ENCODE peak calls at places on chromosome 12, in ten cellular contexts. One of them, this sample, is unnamed.

GRCh38 chr12:50099302-50100008 is 4.4 kb upstream of the GPD1 start:
- DNase-seq in stimulated activated CD8-positive, alpha-beta memory T cell treated with anti-CD3 and anti-CD28 coated beads, Interleukin-4, amount 100 ng/mL, for 24 hours: no peak
- DNase-seq in activated T-cell treated with anti-CD3 and anti-CD28 coated beads for 48 hours: no peak
- DNase-seq in astrocyte: no peak
- DNase-seq in psoas muscle: no peak
- DNase-seq in mesothelial cell of epicardium: no peak
- DNase-seq in amniotic stem cell: peak; percentile 42
- DNase-seq in ovary: no peak
- DNase-seq in NCI-H1092 treated with DMSO at 0.1 percent for 48 hours: no peak
- DNase-seq in activated CD4-positive, alpha-beta T cell treated with anti-CD3 and anti-CD28 coated beads, Interleukin-2, amount 10 ng/mL, durations not matched to agents 7 days and 5 days: no peak
- DNase-seq in this sample: no peak

GRCh38 chr12:64063121-64063520 is 159.0 kb downstream of the KICS2 start:
- DNase-seq in stimulated activated CD8-positive, alpha-beta memory T cell treated with anti-CD3 and anti-CD28 coated beads, Interleukin-4, amount 100 ng/mL, for 24 hours: no peak
- DNase-seq in activated T-cell treated with anti-CD3 and anti-CD28 coated beads for 48 hours: no peak
- DNase-seq in astrocyte: no peak
- DNase-seq in psoas muscle: no peak
- DNase-seq in mesothelial cell of epicardium: no peak
- DNase-seq in amniotic stem cell: no peak
- DNase-seq in ovary: no peak
- DNase-seq in NCI-H1092 treated with DMSO at 0.1 percent for 48 hours: no peak
- DNase-seq in activated CD4-positive, alpha-beta T cell treated with anti-CD3 and anti-CD28 coated beads, Interleukin-2, amount 10 ng/mL, durations not matched to agents 7 days and 5 days: no peak
- DNase-seq in this sample: no peak

GRCh38 chr12:121467638-121468403 is 67.9 kb downstream of the RNF34 start:
- DNase-seq in stimulated activated CD8-positive, alpha-beta memory T cell treated with anti-CD3 and anti-CD28 coated beads, Interleukin-4, amount 100 ng/mL, for 24 hours: no peak
- DNase-seq in activated T-cell treated with anti-CD3 and anti-CD28 coated beads for 48 hours: no peak
- DNase-seq in astrocyte: no peak
- DNase-seq in psoas muscle: no peak
- DNase-seq in mesothelial cell of epicardium: no peak
- DNase-seq in amniotic stem cell: no peak
- DNase-seq in ovary: peak; percentile 53
- DNase-seq in NCI-H1092 treated with DMSO at 0.1 percent for 48 hours: peak; percentile 4
- DNase-seq in activated CD4-positive, alpha-beta T cell treated with anti-CD3 and anti-CD28 coated beads, Interleukin-2, amount 10 ng/mL, durations not matched to agents 7 days and 5 days: no peak
- DNase-seq in this sample: peak; percentile 38

GRCh38 chr12:54038760-54039414 is 6.0 kb downstream of the HOXC5 start:
- DNase-seq in stimulated activated CD8-positive, alpha-beta memory T cell treated with anti-CD3 and anti-CD28 coated beads, Interleukin-4, amount 100 ng/mL, for 24 hours: no peak
- DNase-seq in activated T-cell treated with anti-CD3 and anti-CD28 coated beads for 48 hours: no peak
- DNase-seq in astrocyte: no peak
- DNase-seq in psoas muscle: peak; percentile 88
- DNase-seq in mesothelial cell of epicardium: no peak
- DNase-seq in amniotic stem cell: no peak
- DNase-seq in ovary: peak; percentile 75
- DNase-seq in NCI-H1092 treated with DMSO at 0.1 percent for 48 hours: peak; percentile 90
- DNase-seq in activated CD4-positive, alpha-beta T cell treated with anti-CD3 and anti-CD28 coated beads, Interleukin-2, amount 10 ng/mL, durations not matched to agents 7 days and 5 days: no peak
- DNase-seq in this sample: no peak

GRCh38 chr12:105256921-105257320 is 20.9 kb upstream of the APPL2 start:
- DNase-seq in stimulated activated CD8-positive, alpha-beta memory T cell treated with anti-CD3 and anti-CD28 coated beads, Interleukin-4, amount 100 ng/mL, for 24 hours: no peak
- DNase-seq in activated T-cell treated with anti-CD3 and anti-CD28 coated beads for 48 hours: no peak
- DNase-seq in astrocyte: peak; percentile 88
- DNase-seq in psoas muscle: no peak
- DNase-seq in mesothelial cell of epicardium: no peak
- DNase-seq in amniotic stem cell: peak; percentile 52
- DNase-seq in ovary: no peak
- DNase-seq in NCI-H1092 treated with DMSO at 0.1 percent for 48 hours: no peak
- DNase-seq in activated CD4-positive, alpha-beta T cell treated with anti-CD3 and anti-CD28 coated beads, Interleukin-2, amount 10 ng/mL, durations not matched to agents 7 days and 5 days: no peak
- DNase-seq in this sample: no peak

GRCh38 chr12:55974308-55974724 is 438 bp downstream of the RAB5B start:
- DNase-seq in stimulated activated CD8-positive, alpha-beta memory T cell treated with anti-CD3 and anti-CD28 coated beads, Interleukin-4, amount 100 ng/mL, for 24 hours: no peak
- DNase-seq in activated T-cell treated with anti-CD3 and anti-CD28 coated beads for 48 hours: no peak
- DNase-seq in astrocyte: peak; percentile 44
- DNase-seq in psoas muscle: no peak
- DNase-seq in mesothelial cell of epicardium: no peak
- DNase-seq in amniotic stem cell: peak; percentile 26
- DNase-seq in ovary: no peak
- DNase-seq in NCI-H1092 treated with DMSO at 0.1 percent for 48 hours: no peak
- DNase-seq in activated CD4-positive, alpha-beta T cell treated with anti-CD3 and anti-CD28 coated beads, Interleukin-2, amount 10 ng/mL, durations not matched to agents 7 days and 5 days: peak; percentile 53
- DNase-seq in this sample: peak; percentile 66

GRCh38 chr12:59401862-59402261 is 194.0 kb upstream of the SLC16A7 start:
- DNase-seq in stimulated activated CD8-positive, alpha-beta memory T cell treated with anti-CD3 and anti-CD28 coated beads, Interleukin-4, amount 100 ng/mL, for 24 hours: no peak
- DNase-seq in activated T-cell treated with anti-CD3 and anti-CD28 coated beads for 48 hours: no peak
- DNase-seq in astrocyte: no peak
- DNase-seq in psoas muscle: no peak
- DNase-seq in mesothelial cell of epicardium: no peak
- DNase-seq in amniotic stem cell: no peak
- DNase-seq in ovary: no peak
- DNase-seq in NCI-H1092 treated with DMSO at 0.1 percent for 48 hours: no peak
- DNase-seq in activated CD4-positive, alpha-beta T cell treated with anti-CD3 and anti-CD28 coated beads, Interleukin-2, amount 10 ng/mL, durations not matched to agents 7 days and 5 days: no peak
- DNase-seq in this sample: no peak

GRCh38 chr12:103505371-103506236 is 9.8 kb upstream of the C12orf42 start:
- DNase-seq in stimulated activated CD8-positive, alpha-beta memory T cell treated with anti-CD3 and anti-CD28 coated beads, Interleukin-4, amount 100 ng/mL, for 24 hours: peak; percentile 34
- DNase-seq in activated T-cell treated with anti-CD3 and anti-CD28 coated beads for 48 hours: peak; percentile 55
- DNase-seq in astrocyte: no peak
- DNase-seq in psoas muscle: no peak
- DNase-seq in mesothelial cell of epicardium: no peak
- DNase-seq in amniotic stem cell: no peak
- DNase-seq in ovary: no peak
- DNase-seq in NCI-H1092 treated with DMSO at 0.1 percent for 48 hours: no peak
- DNase-seq in activated CD4-positive, alpha-beta T cell treated with anti-CD3 and anti-CD28 coated beads, Interleukin-2, amount 10 ng/mL, durations not matched to agents 7 days and 5 days: peak; percentile 7
- DNase-seq in this sample: no peak

GRCh38 chr12:88570103-88570502 is 10.2 kb downstream of the KITLG start:
- DNase-seq in stimulated activated CD8-positive, alpha-beta memory T cell treated with anti-CD3 and anti-CD28 coated beads, Interleukin-4, amount 100 ng/mL, for 24 hours: no peak
- DNase-seq in activated T-cell treated with anti-CD3 and anti-CD28 coated beads for 48 hours: no peak
- DNase-seq in astrocyte: peak; percentile 74
- DNase-seq in psoas muscle: no peak
- DNase-seq in mesothelial cell of epicardium: no peak
- DNase-seq in amniotic stem cell: no peak
- DNase-seq in ovary: no peak
- DNase-seq in NCI-H1092 treated with DMSO at 0.1 percent for 48 hours: no peak
- DNase-seq in activated CD4-positive, alpha-beta T cell treated with anti-CD3 and anti-CD28 coated beads, Interleukin-2, amount 10 ng/mL, durations not matched to agents 7 days and 5 days: no peak
- DNase-seq in this sample: no peak

GRCh38 chr12:119693006-119693405 is 25.1 kb downstream of the PRKAB1 start:
- DNase-seq in stimulated activated CD8-positive, alpha-beta memory T cell treated with anti-CD3 and anti-CD28 coated beads, Interleukin-4, amount 100 ng/mL, for 24 hours: no peak
- DNase-seq in activated T-cell treated with anti-CD3 and anti-CD28 coated beads for 48 hours: no peak
- DNase-seq in astrocyte: peak; percentile 97
- DNase-seq in psoas muscle: no peak
- DNase-seq in mesothelial cell of epicardium: no peak
- DNase-seq in amniotic stem cell: peak; percentile 69
- DNase-seq in ovary: no peak
- DNase-seq in NCI-H1092 treated with DMSO at 0.1 percent for 48 hours: peak; percentile 38
- DNase-seq in activated CD4-positive, alpha-beta T cell treated with anti-CD3 and anti-CD28 coated beads, Interleukin-2, amount 10 ng/mL, durations not matched to agents 7 days and 5 days: no peak
- DNase-seq in this sample: peak; percentile 80

GRCh38 chr12:119659289-119659897 is 8.5 kb upstream of the PRKAB1 start:
- DNase-seq in stimulated activated CD8-positive, alpha-beta memory T cell treated with anti-CD3 and anti-CD28 coated beads, Interleukin-4, amount 100 ng/mL, for 24 hours: no peak
- DNase-seq in activated T-cell treated with anti-CD3 and anti-CD28 coated beads for 48 hours: no peak
- DNase-seq in astrocyte: no peak
- DNase-seq in psoas muscle: no peak
- DNase-seq in mesothelial cell of epicardium: no peak
- DNase-seq in amniotic stem cell: no peak
- DNase-seq in ovary: no peak
- DNase-seq in NCI-H1092 treated with DMSO at 0.1 percent for 48 hours: peak; percentile 7
- DNase-seq in activated CD4-positive, alpha-beta T cell treated with anti-CD3 and anti-CD28 coated beads, Interleukin-2, amount 10 ng/mL, durations not matched to agents 7 days and 5 days: peak; percentile 57
- DNase-seq in this sample: peak; percentile 47

GRCh38 chr12:110287986-110288385 is 6.9 kb downstream of the ATP2A2 start:
- DNase-seq in stimulated activated CD8-positive, alpha-beta memory T cell treated with anti-CD3 and anti-CD28 coated beads, Interleukin-4, amount 100 ng/mL, for 24 hours: no peak
- DNase-seq in activated T-cell treated with anti-CD3 and anti-CD28 coated beads for 48 hours: no peak
- DNase-seq in astrocyte: no peak
- DNase-seq in psoas muscle: no peak
- DNase-seq in mesothelial cell of epicardium: no peak
- DNase-seq in amniotic stem cell: no peak
- DNase-seq in ovary: no peak
- DNase-seq in NCI-H1092 treated with DMSO at 0.1 percent for 48 hours: no peak
- DNase-seq in activated CD4-positive, alpha-beta T cell treated with anti-CD3 and anti-CD28 coated beads, Interleukin-2, amount 10 ng/mL, durations not matched to agents 7 days and 5 days: no peak
- DNase-seq in this sample: no peak

GRCh38 chr12:53255993-53256392 is 12.1 kb upstream of the ESPL1 start:
- DNase-seq in stimulated activated CD8-positive, alpha-beta memory T cell treated with anti-CD3 and anti-CD28 coated beads, Interleukin-4, amount 100 ng/mL, for 24 hours: no peak
- DNase-seq in activated T-cell treated with anti-CD3 and anti-CD28 coated beads for 48 hours: no peak
- DNase-seq in astrocyte: no peak
- DNase-seq in psoas muscle: no peak
- DNase-seq in mesothelial cell of epicardium: no peak
- DNase-seq in amniotic stem cell: no peak
- DNase-seq in ovary: no peak
- DNase-seq in NCI-H1092 treated with DMSO at 0.1 percent for 48 hours: no peak
- DNase-seq in activated CD4-positive, alpha-beta T cell treated with anti-CD3 and anti-CD28 coated beads, Interleukin-2, amount 10 ng/mL, durations not matched to agents 7 days and 5 days: no peak
- DNase-seq in this sample: no peak

GRCh38 chr12:11834104-11834812 is 184.8 kb downstream of the ETV6 start:
- DNase-seq in stimulated activated CD8-positive, alpha-beta memory T cell treated with anti-CD3 and anti-CD28 coated beads, Interleukin-4, amount 100 ng/mL, for 24 hours: no peak
- DNase-seq in activated T-cell treated with anti-CD3 and anti-CD28 coated beads for 48 hours: no peak
- DNase-seq in astrocyte: peak; percentile 40
- DNase-seq in psoas muscle: no peak
- DNase-seq in mesothelial cell of epicardium: no peak
- DNase-seq in amniotic stem cell: no peak
- DNase-seq in ovary: no peak
- DNase-seq in NCI-H1092 treated with DMSO at 0.1 percent for 48 hours: no peak
- DNase-seq in activated CD4-positive, alpha-beta T cell treated with anti-CD3 and anti-CD28 coated beads, Interleukin-2, amount 10 ng/mL, durations not matched to agents 7 days and 5 days: no peak
- DNase-seq in this sample: no peak

GRCh38 chr12:70045036-70045435 is 198.2 kb upstream of the CNOT2 start:
- DNase-seq in stimulated activated CD8-positive, alpha-beta memory T cell treated with anti-CD3 and anti-CD28 coated beads, Interleukin-4, amount 100 ng/mL, for 24 hours: no peak
- DNase-seq in activated T-cell treated with anti-CD3 and anti-CD28 coated beads for 48 hours: no peak
- DNase-seq in astrocyte: peak; percentile 30
- DNase-seq in psoas muscle: no peak
- DNase-seq in mesothelial cell of epicardium: no peak
- DNase-seq in amniotic stem cell: no peak
- DNase-seq in ovary: no peak
- DNase-seq in NCI-H1092 treated with DMSO at 0.1 percent for 48 hours: no peak
- DNase-seq in activated CD4-positive, alpha-beta T cell treated with anti-CD3 and anti-CD28 coated beads, Interleukin-2, amount 10 ng/mL, durations not matched to agents 7 days and 5 days: no peak
- DNase-seq in this sample: no peak

GRCh38 chr12:107917912-107918800 is 143.7 kb downstream of the ASCL4 start:
- DNase-seq in stimulated activated CD8-positive, alpha-beta memory T cell treated with anti-CD3 and anti-CD28 coated beads, Interleukin-4, amount 100 ng/mL, for 24 hours: no peak
- DNase-seq in activated T-cell treated with anti-CD3 and anti-CD28 coated beads for 48 hours: no peak
- DNase-seq in astrocyte: peak; percentile 3
- DNase-seq in psoas muscle: no peak
- DNase-seq in mesothelial cell of epicardium: no peak
- DNase-seq in amniotic stem cell: no peak
- DNase-seq in ovary: no peak
- DNase-seq in NCI-H1092 treated with DMSO at 0.1 percent for 48 hours: peak; percentile 24
- DNase-seq in activated CD4-positive, alpha-beta T cell treated with anti-CD3 and anti-CD28 coated beads, Interleukin-2, amount 10 ng/mL, durations not matched to agents 7 days and 5 days: no peak
- DNase-seq in this sample: no peak

GRCh38 chr12:86134571-86134970 is 121.6 kb downstream of the MGAT4C start:
- DNase-seq in stimulated activated CD8-positive, alpha-beta memory T cell treated with anti-CD3 and anti-CD28 coated beads, Interleukin-4, amount 100 ng/mL, for 24 hours: no peak
- DNase-seq in activated T-cell treated with anti-CD3 and anti-CD28 coated beads for 48 hours: no peak
- DNase-seq in astrocyte: peak; percentile 51
- DNase-seq in psoas muscle: no peak
- DNase-seq in mesothelial cell of epicardium: no peak
- DNase-seq in amniotic stem cell: peak; percentile 16
- DNase-seq in ovary: no peak
- DNase-seq in NCI-H1092 treated with DMSO at 0.1 percent for 48 hours: no peak
- DNase-seq in activated CD4-positive, alpha-beta T cell treated with anti-CD3 and anti-CD28 coated beads, Interleukin-2, amount 10 ng/mL, durations not matched to agents 7 days and 5 days: no peak
- DNase-seq in this sample: no peak

GRCh38 chr12:7241404-7242005 is 52.0 kb downstream of the PEX5 start:
- DNase-seq in stimulated activated CD8-positive, alpha-beta memory T cell treated with anti-CD3 and anti-CD28 coated beads, Interleukin-4, amount 100 ng/mL, for 24 hours: no peak
- DNase-seq in activated T-cell treated with anti-CD3 and anti-CD28 coated beads for 48 hours: no peak
- DNase-seq in astrocyte: peak; percentile 16
- DNase-seq in psoas muscle: no peak
- DNase-seq in mesothelial cell of epicardium: no peak
- DNase-seq in amniotic stem cell: no peak
- DNase-seq in ovary: no peak
- DNase-seq in NCI-H1092 treated with DMSO at 0.1 percent for 48 hours: no peak
- DNase-seq in activated CD4-positive, alpha-beta T cell treated with anti-CD3 and anti-CD28 coated beads, Interleukin-2, amount 10 ng/mL, durations not matched to agents 7 days and 5 days: no peak
- DNase-seq in this sample: no peak

GRCh38 chr12:73935817-73936216 is 601.8 kb upstream of the ATXN7L3B start:
- DNase-seq in stimulated activated CD8-positive, alpha-beta memory T cell treated with anti-CD3 and anti-CD28 coated beads, Interleukin-4, amount 100 ng/mL, for 24 hours: no peak
- DNase-seq in activated T-cell treated with anti-CD3 and anti-CD28 coated beads for 48 hours: no peak
- DNase-seq in astrocyte: no peak
- DNase-seq in psoas muscle: no peak
- DNase-seq in mesothelial cell of epicardium: no peak
- DNase-seq in amniotic stem cell: no peak
- DNase-seq in ovary: no peak
- DNase-seq in NCI-H1092 treated with DMSO at 0.1 percent for 48 hours: no peak
- DNase-seq in activated CD4-positive, alpha-beta T cell treated with anti-CD3 and anti-CD28 coated beads, Interleukin-2, amount 10 ng/mL, durations not matched to agents 7 days and 5 days: no peak
- DNase-seq in this sample: no peak

GRCh38 chr12:54033106-54033979 is 493 bp downstream of the HOXC5 start:
- DNase-seq in stimulated activated CD8-positive, alpha-beta memory T cell treated with anti-CD3 and anti-CD28 coated beads, Interleukin-4, amount 100 ng/mL, for 24 hours: no peak
- DNase-seq in activated T-cell treated with anti-CD3 and anti-CD28 coated beads for 48 hours: no peak
- DNase-seq in astrocyte: no peak
- DNase-seq in psoas muscle: peak; percentile 68
- DNase-seq in mesothelial cell of epicardium: no peak
- DNase-seq in amniotic stem cell: no peak
- DNase-seq in ovary: peak; percentile 67
- DNase-seq in NCI-H1092 treated with DMSO at 0.1 percent for 48 hours: peak; percentile 64
- DNase-seq in activated CD4-positive, alpha-beta T cell treated with anti-CD3 and anti-CD28 coated beads, Interleukin-2, amount 10 ng/mL, durations not matched to agents 7 days and 5 days: no peak
- DNase-seq in this sample: no peak

GRCh38 chr12:19131020-19131431 is 1.5 kb downstream of the PLEKHA5 start:
- DNase-seq in stimulated activated CD8-positive, alpha-beta memory T cell treated with anti-CD3 and anti-CD28 coated beads, Interleukin-4, amount 100 ng/mL, for 24 hours: no peak
- DNase-seq in activated T-cell treated with anti-CD3 and anti-CD28 coated beads for 48 hours: no peak
- DNase-seq in astrocyte: peak; percentile 54
- DNase-seq in psoas muscle: no peak
- DNase-seq in mesothelial cell of epicardium: no peak
- DNase-seq in amniotic stem cell: no peak
- DNase-seq in ovary: no peak
- DNase-seq in NCI-H1092 treated with DMSO at 0.1 percent for 48 hours: peak; percentile 25
- DNase-seq in activated CD4-positive, alpha-beta T cell treated with anti-CD3 and anti-CD28 coated beads, Interleukin-2, amount 10 ng/mL, durations not matched to agents 7 days and 5 days: no peak
- DNase-seq in this sample: peak; percentile 16

GRCh38 chr12:11812558-11813421 is 163.3 kb downstream of the ETV6 start:
- DNase-seq in stimulated activated CD8-positive, alpha-beta memory T cell treated with anti-CD3 and anti-CD28 coated beads, Interleukin-4, amount 100 ng/mL, for 24 hours: no peak
- DNase-seq in activated T-cell treated with anti-CD3 and anti-CD28 coated beads for 48 hours: no peak
- DNase-seq in astrocyte: no peak
- DNase-seq in psoas muscle: no peak
- DNase-seq in mesothelial cell of epicardium: no peak
- DNase-seq in amniotic stem cell: no peak
- DNase-seq in ovary: no peak
- DNase-seq in NCI-H1092 treated with DMSO at 0.1 percent for 48 hours: peak; percentile 63
- DNase-seq in activated CD4-positive, alpha-beta T cell treated with anti-CD3 and anti-CD28 coated beads, Interleukin-2, amount 10 ng/mL, durations not matched to agents 7 days and 5 days: peak; percentile 18
- DNase-seq in this sample: peak; percentile 50

This sample was measured in transverse colon.